ENCODE peak calls at places on chromosome 16, in nine cellular contexts. M is NCI-H1092 treated with DMSO at 0.1 percent for 48 hours, J is T-cell, W is HEK293T, K is HS-27A, D is cardiac fibroblast, S is HT-29, I is mucosa of descending colon, O is globus pallidus. U is an unnamed sample.

GRCh38 chr16:49643429-49644142 is 212.3 kb downstream of the ZNF423 start:
- DNase-seq in M (no peak), J (no peak), W (no peak), K (no peak), D (peak; percentile 93), S (no peak), I (no peak), O (no peak), U (peak; percentile 21)

GRCh38 chr16:86772231-86772510 is 193.8 kb downstream of the FOXL1 start:
- DNase-seq in M (no peak), J (no peak), W (no peak), K (no peak), D (peak; percentile 75), S (no peak), I (no peak), O (no peak), U (no peak)

GRCh38 chr16:46715769-46716305 is 26.4 kb downstream of the ORC6 start:
- DNase-seq in M (no peak), J (no peak), W (no peak), K (no peak), D (no peak), S (no peak), I (no peak), O (no peak), U (no peak)

GRCh38 chr16:66790130-66790733 is 11.2 kb downstream of the TERB1 start:
- DNase-seq in M (no peak), J (no peak), W (no peak), K (no peak), D (no peak), S (no peak), I (no peak), O (no peak), U (no peak)

GRCh38 chr16:89216315-89217137 is 977 bp upstream of the ZNF778 start:
- DNase-seq in M (peak; percentile 64), J (peak; percentile 71), W (peak; percentile 73), K (no peak), D (peak; percentile 78), S (peak; percentile 80), I (peak; percentile 89), O (peak; percentile 64), U (peak; percentile 48)

GRCh38 chr16:60651351-60651750 is 1384.9 kb downstream of the CDH8 start:
- DNase-seq in M (no peak), J (no peak), W (no peak), K (no peak), D (no peak), S (no peak), I (no peak), O (no peak), U (peak; percentile 72)

GRCh38 chr16:79469999-79470398 is 130.5 kb downstream of the MAF start:
- DNase-seq in M (no peak), J (no peak), W (no peak), K (no peak), D (no peak), S (no peak), I (no peak), O (no peak), U (no peak)

GRCh38 chr16:66740010-66740409 is 11.4 kb downstream of the DYNC1LI2 start:
- DNase-seq in M (peak; percentile 5), J (no peak), W (peak; percentile 66), K (no peak), D (peak; percentile 65), S (peak; percentile 59), I (no peak), O (peak; percentile 47), U (no peak)

GRCh38 chr16:69448470-69449193 is 24.2 kb downstream of the CYB5B start:
- DNase-seq in M (peak; percentile 72), J (no peak), W (no peak), K (no peak), D (peak; percentile 28), S (no peak), I (no peak), O (no peak), U (peak; percentile 29)

GRCh38 chr16:716250-716607 is 1.3 kb downstream of the METRN start:
- DNase-seq in M (peak; percentile 41), J (no peak), W (no peak), K (no peak), D (peak; percentile 50), S (peak; percentile 60), I (no peak), O (peak; percentile 96), U (no peak)

GRCh38 chr16:82655315-82655714 is 28.5 kb downstream of the CDH13 start:
- DNase-seq in M (no peak), J (peak; percentile 26), W (no peak), K (peak; percentile 77), D (peak; percentile 86), S (no peak), I (no peak), O (no peak), U (no peak)

GRCh38 chr16:46743232-46743719 is 4.9 kb downstream of the MYLK3 start:
- DNase-seq in M (no peak), J (no peak), W (no peak), K (no peak), D (peak; percentile 63), S (peak; percentile 2), I (no peak), O (peak; percentile 35), U (no peak)

GRCh38 chr16:67215690-67216089 is 11.2 kb upstream of the TMEM208 start:
- DNase-seq in M (no peak), J (no peak), W (no peak), K (no peak), D (no peak), S (no peak), I (no peak), O (no peak), U (no peak)

GRCh38 chr16:69917739-69918138 is 33.4 kb upstream of the CLEC18A start:
- DNase-seq in M (no peak), J (no peak), W (no peak), K (peak; percentile 95), D (peak; percentile 98), S (no peak), I (no peak), O (no peak), U (peak; percentile 92)

GRCh38 chr16:28543072-28543471 is 4.3 kb upstream of the NUPR1 start:
- DNase-seq in M (peak; percentile 10), J (no peak), W (no peak), K (no peak), D (no peak), S (peak; percentile 45), I (peak; percentile 76), O (peak; percentile 33), U (no peak)

GRCh38 chr16:20901441-20902112 is 1.0 kb downstream of the LYRM1 start:
- DNase-seq in M (peak; percentile 42), J (no peak), W (peak; percentile 21), K (no peak), D (peak; percentile 69), S (peak; percentile 83), I (peak; percentile 69), O (peak; percentile 60), U (no peak)

GRCh38 chr16:70705056-70705455 is 19.2 kb upstream of the MTSS2 start:
- DNase-seq in M (no peak), J (no peak), W (no peak), K (no peak), D (no peak), S (no peak), I (no peak), O (no peak), U (no peak)

GRCh38 chr16:1612320-1613111 is at the start of gene CRAMP1:
- DNase-seq in M (no peak), J (no peak), W (peak; percentile 32), K (no peak), D (peak; percentile 26), S (peak; percentile 37), I (peak; percentile 54), O (no peak), U (no peak)

GRCh38 chr16:2027024-2028010 is 615 bp downstream of the NHERF2 start:
- DNase-seq in M (peak; percentile 10), J (no peak), W (no peak), K (no peak), D (peak; percentile 68), S (peak; percentile 56), I (peak; percentile 42), O (no peak), U (no peak)

GRCh38 chr16:13935408-13935807 is 15.5 kb downstream of the ERCC4 start:
- DNase-seq in M (no peak), J (no peak), W (peak; percentile 58), K (no peak), D (no peak), S (no peak), I (no peak), O (no peak), U (no peak)

GRCh38 chr16:11328172-11329079 is 16.8 kb upstream of the RMI2 start:
- DNase-seq in M (no peak), J (peak; percentile 38), W (no peak), K (peak; percentile 59), D (peak; percentile 98), S (peak; percentile 28), I (peak; percentile 45), O (no peak), U (no peak)

GRCh38 chr16:12678983-12679382 is 124.7 kb downstream of the CPPED1 start:
- DNase-seq in M (no peak), J (no peak), W (no peak), K (no peak), D (no peak), S (no peak), I (no peak), O (no peak), U (no peak)

GRCh38 chr16:81493755-81494433 is 49.3 kb downstream of the CMIP start:
- DNase-seq in M (peak; percentile 15), J (no peak), W (peak; percentile 56), K (no peak), D (peak; percentile 80), S (peak; percentile 91), I (peak; percentile 70), O (no peak), U (peak; percentile 80)

GRCh38 chr16:80323187-80323807 is 217.5 kb upstream of the DYNLRB2 start:
- DNase-seq in M (no peak), J (no peak), W (no peak), K (no peak), D (no peak), S (no peak), I (no peak), O (peak; percentile 20), U (peak; percentile 6)

GRCh38 chr16:46427340-46428107 is 193.7 kb downstream of the SHCBP1 start:
- DNase-seq in M (no peak), J (no peak), W (no peak), K (no peak), D (no peak), S (no peak), I (no peak), O (no peak), U (no peak)

GRCh38 chr16:11472410-11472809 is 114.3 kb downstream of the LITAF start:
- DNase-seq in M (no peak), J (no peak), W (no peak), K (no peak), D (no peak), S (no peak), I (no peak), O (no peak), U (no peak)

GRCh38 chr16:79437764-79438728 is 162.5 kb downstream of the MAF start:
- DNase-seq in M (no peak), J (no peak), W (no peak), K (no peak), D (no peak), S (no peak), I (no peak), O (peak; percentile 51), U (peak; percentile 93)

GRCh38 chr16:10981697-10982216 is 37.4 kb downstream of the CLEC16A start:
- DNase-seq in M (no peak), J (no peak), W (peak; percentile 32), K (no peak), D (no peak), S (peak; percentile 23), I (no peak), O (no peak), U (no peak)

GRCh38 chr16:66741971-66742396 is 9.4 kb downstream of the DYNC1LI2 start:
- DNase-seq in M (no peak), J (no peak), W (no peak), K (no peak), D (no peak), S (no peak), I (no peak), O (peak; percentile 63), U (no peak)

GRCh38 chr16:4558026-4558425 is 1.9 kb downstream of the C16orf96 start:
- DNase-seq in M (no peak), J (no peak), W (no peak), K (no peak), D (no peak), S (no peak), I (no peak), O (no peak), U (no peak)

GRCh38 chr16:72291121-72291520 is 119.2 kb upstream of the PMFBP1 start:
- DNase-seq in M (no peak), J (no peak), W (no peak), K (peak; percentile 85), D (peak; percentile 65), S (peak; percentile 6), I (no peak), O (no peak), U (peak; percentile 6)